ENCODE peak calls at places on chromosomes 12 and 14, in nine cellular contexts. Q is mucosa of descending colon, R is RCC 7860, Y is hippocampal formation, E is GM04504, N is lung, A is HCEC 1CT, J is Calu3, V is IMR-90. Z is an unnamed sample.

GRCh38 chr12:27331927-27332324 is 710 bp upstream of the BMAL2 start:
- DNase-seq in Q (no peak), R (no peak), Y (no peak), E (no peak), N (no peak), A (no peak), J (no peak), V (no peak), Z (peak)

GRCh38 chr12:13103391-13104033 is at the start of gene GSG1:
- DNase-seq in Q (no peak), R (no peak), Y (no peak), E (no peak), N (no peak), A (peak), J (no peak), V (peak), Z (no peak)

GRCh38 chr14:58055497-58055896 is 96.5 kb downstream of the ARMH4 start:
- DNase-seq in Q (no peak), R (no peak), Y (no peak), E (no peak), N (no peak), A (no peak), J (no peak), V (no peak), Z (no peak)

GRCh38 chr12:120381752-120382419 is 12.9 kb upstream of the MSI1 start:
- DNase-seq in Q (no peak), R (no peak), Y (no peak), E (no peak), N (no peak), A (peak), J (no peak), V (peak), Z (peak)

GRCh38 chr12:132276066-132276719 is 53.2 kb downstream of the GALNT9 start:
- DNase-seq in Q (no peak), R (no peak), Y (no peak), E (no peak), N (no peak), A (no peak), J (no peak), V (no peak), Z (no peak)

GRCh38 chr12:47205532-47206449 is 126.0 kb upstream of the AMIGO2 start:
- DNase-seq in Q (no peak), R (no peak), Y (no peak), E (no peak), N (no peak), A (no peak), J (no peak), V (no peak), Z (no peak)

GRCh38 chr12:8995021-8995775 is 5.9 kb downstream of the KLRG1 start:
- DNase-seq in Q (no peak), R (no peak), Y (no peak), E (no peak), N (no peak), A (no peak), J (no peak), V (no peak), Z (no peak)

GRCh38 chr12:46800160-46800559 is 25.6 kb downstream of the SLC38A4 start:
- DNase-seq in Q (no peak), R (no peak), Y (no peak), E (no peak), N (no peak), A (no peak), J (no peak), V (no peak), Z (no peak)

GRCh38 chr12:57224973-57225679 is 4.4 kb upstream of the SHMT2 start:
- DNase-seq in Q (peak), R (no peak), Y (no peak), E (no peak), N (no peak), A (no peak), J (peak), V (no peak), Z (no peak)